ENCODE peak calls at places on chromosomes 4 and X, in four cellular contexts. One of them, this sample, is unnamed. For H3K79me2, the result is how much of the 10 kb centered on the place peaks cover.

GRCh38 chrX:153411988-153412574 is 809 bp downstream of the ZFP92 start:
- DNase-seq in K562: no peak
- DNase-seq in neural progenitor cell: peak
- DNase-seq in HCT116: no peak
- DNase-seq in this sample: peak

GRCh38 chrX:23742174-23742692 is 843 bp downstream of the ACOT9 start:
- DNase-seq in K562: peak
- DNase-seq in neural progenitor cell: peak
- DNase-seq in HCT116: no peak
- DNase-seq in this sample: peak

GRCh38 chr4:2932561-2932950 is 30.6 kb downstream of the NOP14 start:
- DNase-seq in K562: no peak
- DNase-seq in neural progenitor cell: no peak
- DNase-seq in HCT116: no peak
- DNase-seq in this sample: no peak

GRCh38 chr4:129641179-129641578 is 545.2 kb downstream of the C4orf33 start:
- DNase-seq in K562: peak
- DNase-seq in neural progenitor cell: peak
- DNase-seq in HCT116: peak
- DNase-seq in this sample: peak

GRCh38 chrX:74421181-74422028 is at the start of gene SLC16A2:
- DNase-seq in K562: no peak
- DNase-seq in neural progenitor cell: peak
- DNase-seq in HCT116: no peak
- DNase-seq in this sample: no peak

GRCh38 chrX:24005867-24006266 is 21.1 kb downstream of the KLHL15 start:
- DNase-seq in K562: no peak
- DNase-seq in neural progenitor cell: no peak
- DNase-seq in HCT116: no peak
- DNase-seq in this sample: no peak

GRCh38 chrX:40485427-40485826 is 95.3 kb upstream of the ATP6AP2 start:
- DNase-seq in K562: no peak
- DNase-seq in neural progenitor cell: no peak
- DNase-seq in HCT116: no peak
- DNase-seq in this sample: no peak

GRCh38 chr4:138255917-138256597 is 13.9 kb upstream of the SLC7A11 start:
- DNase-seq in K562: no peak
- DNase-seq in neural progenitor cell: no peak
- DNase-seq in HCT116: no peak
- DNase-seq in this sample: no peak

GRCh38 chrX:14913241-14913640 is 40.0 kb downstream of the MOSPD2 start:
- DNase-seq in K562: no peak
- DNase-seq in neural progenitor cell: no peak
- DNase-seq in HCT116: no peak
- DNase-seq in this sample: no peak

GRCh38 chr4:109172301-109172700 is 130.2 kb downstream of the COL25A1 start:
- DNase-seq in K562: no peak
- DNase-seq in neural progenitor cell: no peak
- DNase-seq in HCT116: no peak
- DNase-seq in this sample: no peak

GRCh38 chr4:108454227-108454626 is 166.1 kb upstream of the RPL34 start:
- DNase-seq in K562: no peak
- DNase-seq in neural progenitor cell: no peak
- DNase-seq in HCT116: no peak
- DNase-seq in this sample: no peak

DNA sequence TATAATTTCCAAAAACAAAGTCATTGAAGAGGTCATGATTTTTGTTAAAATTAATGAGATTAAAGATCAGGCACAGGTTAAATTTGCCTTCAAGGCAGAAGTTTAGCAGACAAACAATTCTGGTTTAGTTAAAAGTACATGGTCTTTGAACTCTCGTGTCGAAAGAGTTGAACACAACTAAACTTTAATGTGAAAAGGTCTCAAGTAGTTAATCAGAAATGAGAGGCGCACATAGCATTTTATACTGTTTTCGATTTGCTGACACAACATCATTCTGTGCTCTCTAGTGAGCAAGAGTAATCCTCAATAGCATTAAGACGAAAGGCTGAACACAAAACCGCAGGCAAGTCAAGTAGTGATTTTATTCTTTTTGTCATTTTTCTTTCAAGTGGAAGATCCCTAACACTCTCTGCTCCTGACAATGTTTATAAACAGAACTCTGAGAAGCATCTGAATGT is 49.9 kb downstream of the SH3RF1 start:
- DNase-seq in K562: no peak
- DNase-seq in neural progenitor cell: peak
- DNase-seq in HCT116: no peak
- DNase-seq in this sample: no peak
- H3K79me2 ChIP-seq in K562: under half
- H3K79me2 ChIP-seq in neural progenitor cell: half or more
- H3K79me2 ChIP-seq in HCT116: half or more
- H3K79me2 ChIP-seq in this sample: under half

GRCh38 chr4:173185832-173186545 is 17.4 kb downstream of the GALNT7 start:
- DNase-seq in K562: no peak
- DNase-seq in neural progenitor cell: no peak
- DNase-seq in HCT116: no peak
- DNase-seq in this sample: no peak
- H3K79me2 ChIP-seq in K562: half or more
- H3K79me2 ChIP-seq in neural progenitor cell: half or more
- H3K79me2 ChIP-seq in HCT116: half or more
- H3K79me2 ChIP-seq in this sample: half or more

DNA sequence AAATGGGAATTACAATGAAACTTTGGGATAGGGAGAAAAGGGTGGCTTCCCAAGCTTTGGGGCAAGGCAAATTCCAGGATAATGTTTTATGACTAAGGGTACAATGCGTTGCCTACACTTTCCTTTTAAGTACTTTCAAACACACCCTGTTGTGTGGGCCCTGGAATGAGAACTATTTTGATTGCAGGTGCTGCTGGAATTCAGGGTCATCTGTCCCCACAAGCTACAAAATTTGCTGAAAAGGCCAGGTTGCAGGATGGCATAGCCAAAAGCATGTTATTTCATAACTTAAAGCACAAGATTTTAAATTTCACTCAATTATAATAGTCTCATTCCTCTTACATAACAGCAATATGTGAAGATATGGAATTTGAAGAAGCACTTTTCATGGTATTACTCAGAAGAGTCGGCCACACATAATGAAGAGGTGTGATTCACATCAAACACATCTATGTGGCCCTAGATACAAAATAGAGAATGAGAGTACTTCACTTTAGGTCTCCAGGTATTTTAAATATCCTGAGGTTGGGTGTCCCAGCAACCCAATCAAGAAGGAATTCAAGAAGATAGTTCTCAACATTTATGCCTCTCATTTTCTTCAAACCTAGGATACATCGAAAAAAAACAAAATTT is 89.3 kb downstream of the APBB2 start:
- DNase-seq in K562: no peak
- DNase-seq in neural progenitor cell: no peak
- DNase-seq in HCT116: peak
- DNase-seq in this sample: no peak
- H3K79me2 ChIP-seq in K562: under half
- H3K79me2 ChIP-seq in neural progenitor cell: under half
- H3K79me2 ChIP-seq in HCT116: half or more
- H3K79me2 ChIP-seq in this sample: under half

DNA sequence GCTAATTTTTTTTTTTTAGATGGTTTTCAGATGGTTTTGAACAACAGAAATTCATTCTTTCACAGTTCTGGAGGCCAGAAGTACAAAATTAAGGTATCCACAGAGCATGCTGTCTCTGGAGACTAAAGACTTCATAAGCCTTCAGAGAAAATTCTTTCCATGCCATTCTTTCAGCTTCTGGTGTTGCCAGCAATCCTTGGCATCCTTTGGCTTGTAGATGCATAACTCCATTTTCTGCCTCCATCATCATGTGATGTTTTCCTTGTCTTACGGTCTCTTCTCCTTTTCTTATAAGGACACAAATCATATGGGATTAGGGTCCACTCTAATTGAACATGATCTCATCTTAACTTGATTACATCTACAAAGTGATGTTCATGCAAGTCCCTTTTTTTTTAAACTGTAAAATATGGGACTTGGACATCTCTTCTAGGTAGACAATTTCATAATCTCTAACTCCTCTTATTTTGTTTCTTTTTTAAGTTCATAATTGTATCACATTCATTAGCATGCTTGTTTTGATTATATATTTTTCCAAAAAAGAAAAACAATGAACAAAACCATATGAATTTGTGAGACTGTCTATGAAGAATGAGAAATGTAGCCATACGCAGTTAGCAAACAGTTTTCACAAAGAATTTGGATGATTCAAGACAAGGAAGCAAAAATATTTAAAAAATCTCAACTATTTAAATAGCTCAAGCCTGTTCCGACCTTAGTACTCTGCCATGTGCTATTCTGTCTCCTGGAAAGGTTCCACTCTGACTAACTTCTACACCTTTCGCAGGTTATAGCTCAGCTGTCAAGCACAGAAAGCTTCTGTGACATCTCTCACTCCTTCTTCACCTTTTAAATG is 53.1 kb upstream of the GIMD1 start:
- DNase-seq in K562: no peak
- DNase-seq in neural progenitor cell: no peak
- DNase-seq in HCT116: no peak
- DNase-seq in this sample: no peak
- H3K79me2 ChIP-seq in K562: under half
- H3K79me2 ChIP-seq in neural progenitor cell: under half
- H3K79me2 ChIP-seq in HCT116: under half
- H3K79me2 ChIP-seq in this sample: under half

GRCh38 chr4:924107-925096 is 7.7 kb downstream of the GAK start:
- DNase-seq in K562: peak
- DNase-seq in neural progenitor cell: no peak
- DNase-seq in HCT116: no peak
- DNase-seq in this sample: peak

GRCh38 chr4:929096-929765 is 2.9 kb downstream of the GAK start:
- DNase-seq in K562: no peak
- DNase-seq in neural progenitor cell: no peak
- DNase-seq in HCT116: no peak
- DNase-seq in this sample: no peak

GRCh38 chr4:925771-926500 is 6.2 kb downstream of the GAK start:
- DNase-seq in K562: no peak
- DNase-seq in neural progenitor cell: no peak
- DNase-seq in HCT116: no peak
- DNase-seq in this sample: no peak

GRCh38 chr4:925171-925570 is 6.9 kb downstream of the GAK start:
- DNase-seq in K562: no peak
- DNase-seq in neural progenitor cell: no peak
- DNase-seq in HCT116: no peak
- DNase-seq in this sample: no peak

DNA sequence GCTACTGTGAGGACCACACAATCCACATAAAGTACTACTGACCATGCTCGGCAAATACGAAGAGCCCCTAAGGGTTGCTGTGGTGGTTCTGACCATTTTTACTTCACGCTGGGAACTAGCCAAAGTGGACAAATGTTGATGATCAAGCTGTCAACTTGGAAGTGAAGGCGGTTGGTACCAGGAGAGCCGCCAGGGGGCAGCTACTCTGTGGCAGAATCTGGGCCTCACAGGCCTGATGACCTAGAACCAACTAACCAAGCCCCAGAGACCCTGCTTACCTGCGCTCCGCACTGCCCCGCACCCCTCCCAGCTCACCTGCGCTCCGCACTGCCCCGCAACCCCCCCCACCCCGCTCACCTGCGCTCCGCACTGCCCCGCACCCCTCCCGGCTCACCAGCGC is 5.6 kb downstream of the GAK start:
- DNase-seq in K562: no peak
- DNase-seq in neural progenitor cell: peak
- DNase-seq in HCT116: no peak
- DNase-seq in this sample: peak
- H3K79me2 ChIP-seq in K562: half or more
- H3K79me2 ChIP-seq in neural progenitor cell: half or more
- H3K79me2 ChIP-seq in HCT116: half or more
- H3K79me2 ChIP-seq in this sample: half or more

GRCh38 chr4:152430507-152430906 is 105.4 kb downstream of the FBXW7 start:
- DNase-seq in K562: no peak
- DNase-seq in neural progenitor cell: no peak
- DNase-seq in HCT116: no peak
- DNase-seq in this sample: no peak

GRCh38 chr4:152431784-152432183 is 104.1 kb downstream of the FBXW7 start:
- DNase-seq in K562: no peak
- DNase-seq in neural progenitor cell: no peak
- DNase-seq in HCT116: no peak
- DNase-seq in this sample: no peak

GRCh38 chr4:152436384-152436783 is 99.5 kb downstream of the FBXW7 start:
- DNase-seq in K562: no peak
- DNase-seq in neural progenitor cell: no peak
- DNase-seq in HCT116: no peak
- DNase-seq in this sample: peak

GRCh38 chr4:152431287-152431686 is 104.6 kb downstream of the FBXW7 start:
- DNase-seq in K562: no peak
- DNase-seq in neural progenitor cell: no peak
- DNase-seq in HCT116: no peak
- DNase-seq in this sample: no peak

DNA sequence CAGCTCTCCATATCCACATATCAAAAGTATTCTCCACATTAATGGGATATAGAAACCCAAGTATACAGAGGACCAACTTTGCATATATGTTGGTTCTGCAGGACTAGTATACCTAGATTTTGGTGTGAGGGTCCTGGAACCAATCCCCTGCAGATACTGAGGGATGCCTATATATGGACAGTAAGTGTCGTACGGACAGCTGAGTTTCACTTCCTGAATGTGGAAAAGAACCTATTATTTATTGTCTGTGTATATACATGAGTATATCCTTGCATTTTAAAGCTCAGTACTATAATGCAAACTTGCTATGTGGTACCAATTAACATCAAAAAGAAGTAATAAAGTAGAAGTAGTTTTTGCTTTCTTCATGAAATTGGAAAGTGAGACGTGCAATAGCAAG is 101.9 kb downstream of the FBXW7 start:
- DNase-seq in K562: no peak
- DNase-seq in neural progenitor cell: no peak
- DNase-seq in HCT116: no peak
- DNase-seq in this sample: peak
- H3K79me2 ChIP-seq in K562: under half
- H3K79me2 ChIP-seq in neural progenitor cell: under half
- H3K79me2 ChIP-seq in HCT116: under half
- H3K79me2 ChIP-seq in this sample: under half

GRCh38 chr4:151319490-151319889 is 5.9 kb downstream of the SH3D19 start:
- DNase-seq in K562: no peak
- DNase-seq in neural progenitor cell: no peak
- DNase-seq in HCT116: no peak
- DNase-seq in this sample: no peak

GRCh38 chr4:151318310-151319006 is 6.9 kb downstream of the SH3D19 start:
- DNase-seq in K562: no peak
- DNase-seq in neural progenitor cell: no peak
- DNase-seq in HCT116: no peak
- DNase-seq in this sample: no peak

GRCh38 chr4:151315212-151315886 is 10.1 kb downstream of the SH3D19 start:
- DNase-seq in K562: no peak
- DNase-seq in neural progenitor cell: no peak
- DNase-seq in HCT116: peak
- DNase-seq in this sample: no peak

GRCh38 chr4:151314509-151314908 is 10.9 kb downstream of the SH3D19 start:
- DNase-seq in K562: no peak
- DNase-seq in neural progenitor cell: no peak
- DNase-seq in HCT116: no peak
- DNase-seq in this sample: no peak

DNA sequence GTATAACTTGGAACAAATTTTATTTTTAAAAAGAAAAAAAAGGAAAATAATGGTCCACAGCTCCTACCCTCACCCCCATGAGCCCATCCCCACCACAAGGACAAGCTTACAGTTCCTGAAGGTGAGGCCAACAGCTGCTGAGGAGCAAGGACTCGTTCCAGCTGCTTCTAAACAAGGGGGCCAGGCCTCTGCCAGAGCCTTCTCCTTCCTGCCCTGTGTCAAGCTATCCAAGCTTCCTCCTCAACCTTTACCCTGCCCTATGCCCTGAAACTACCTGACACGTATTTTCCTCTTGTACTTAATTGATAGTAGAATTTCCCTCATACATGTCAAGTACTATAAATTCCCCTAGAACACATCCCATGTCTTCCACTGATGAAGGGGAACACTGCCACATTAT is 8.8 kb downstream of the SH3D19 start:
- DNase-seq in K562: no peak
- DNase-seq in neural progenitor cell: no peak
- DNase-seq in HCT116: no peak
- DNase-seq in this sample: no peak
- H3K79me2 ChIP-seq in K562: under half
- H3K79me2 ChIP-seq in neural progenitor cell: half or more
- H3K79me2 ChIP-seq in HCT116: half or more
- H3K79me2 ChIP-seq in this sample: under half

This sample was measured in OCI-LY7.